ENCODE peak calls at places on chromosomes 6 and 20, in nine cellular contexts. Q is Calu3, I is IMR-90, A is AG10803, Y is cardiac muscle cell, K is endodermal cell, X is MCF 10A, S is cardiac fibroblast, J is heart right ventricle. F is an unnamed sample.

GRCh38 chr6:15888798-15889772 is 226.3 kb upstream of the DTNBP1 start:
- DNase-seq in Q (no peak), I (no peak), A (peak), Y (peak), K (no peak), X (no peak), S (peak), J (no peak), F (peak)

GRCh38 chr6:111938710-111939109 is 65.5 kb upstream of the FYN start:
- DNase-seq in Q (no peak), I (peak), A (peak), Y (peak), K (no peak), X (peak), S (peak), J (no peak), F (peak)

GRCh38 chr6:45450132-45450531 is 72.4 kb upstream of the SUPT3H start:
- DNase-seq in Q (no peak), I (no peak), A (no peak), Y (no peak), K (no peak), X (no peak), S (no peak), J (no peak), F (no peak)

GRCh38 chr6:69421270-69421669 is 375.5 kb downstream of the LMBRD1 start:
- DNase-seq in Q (no peak), I (no peak), A (no peak), Y (no peak), K (no peak), X (no peak), S (no peak), J (no peak), F (no peak)

GRCh38 chr6:33177552-33178446 is 14.5 kb downstream of the COL11A2 start:
- DNase-seq in Q (no peak), I (no peak), A (no peak), Y (no peak), K (no peak), X (no peak), S (no peak), J (no peak), F (no peak)

GRCh38 chr6:12017263-12017662 is 5.2 kb downstream of the HIVEP1 start:
- DNase-seq in Q (no peak), I (no peak), A (no peak), Y (no peak), K (no peak), X (no peak), S (no peak), J (no peak), F (no peak)

GRCh38 chr6:82331031-82331773 is 32.4 kb upstream of the TPBG start:
- DNase-seq in Q (no peak), I (peak), A (peak), Y (peak), K (peak), X (peak), S (peak), J (no peak), F (peak)

GRCh38 chr6:144216668-144217218 is 66.4 kb downstream of the STX11 start:
- DNase-seq in Q (no peak), I (no peak), A (no peak), Y (no peak), K (no peak), X (no peak), S (no peak), J (peak), F (no peak)

GRCh38 chr20:25008388-25009217 is 16.1 kb upstream of the APMAP start:
- DNase-seq in Q (no peak), I (no peak), A (no peak), Y (no peak), K (no peak), X (no peak), S (no peak), J (no peak), F (no peak)

GRCh38 chr20:47665221-47665991 is 119.9 kb downstream of the SULF2 start:
- DNase-seq in Q (no peak), I (no peak), A (no peak), Y (no peak), K (no peak), X (peak), S (no peak), J (no peak), F (no peak)

GRCh38 chr6:167507376-167507961 is 182.6 kb downstream of the TTLL2 start:
- DNase-seq in Q (no peak), I (no peak), A (no peak), Y (no peak), K (no peak), X (no peak), S (no peak), J (no peak), F (no peak)

GRCh38 chr6:122755901-122756300 is 23.6 kb upstream of the FABP7 start:
- DNase-seq in Q (no peak), I (no peak), A (no peak), Y (no peak), K (peak), X (no peak), S (no peak), J (no peak), F (no peak)

GRCh38 chr6:118892248-118893094 is 1.5 kb upstream of the ASF1A start:
- DNase-seq in Q (no peak), I (no peak), A (peak), Y (no peak), K (no peak), X (no peak), S (peak), J (no peak), F (no peak)

GRCh38 chr6:558959-559358 is 97.9 kb downstream of the HUS1B start:
- DNase-seq in Q (no peak), I (no peak), A (no peak), Y (no peak), K (no peak), X (no peak), S (no peak), J (no peak), F (no peak)

GRCh38 chr6:40359808-40360207 is 227.4 kb downstream of the LRFN2 start:
- DNase-seq in Q (no peak), I (no peak), A (no peak), Y (no peak), K (peak), X (no peak), S (no peak), J (no peak), F (no peak)

GRCh38 chr6:159461266-159461665 is 231.8 kb downstream of the SOD2 start:
- DNase-seq in Q (no peak), I (no peak), A (peak), Y (no peak), K (no peak), X (peak), S (no peak), J (no peak), F (no peak)

GRCh38 chr6:48755315-48755714 is 644.3 kb upstream of the PTCHD4 start:
- DNase-seq in Q (no peak), I (no peak), A (no peak), Y (no peak), K (no peak), X (no peak), S (no peak), J (no peak), F (no peak)

GRCh38 chr6:140178550-140179334 is 804.3 kb upstream of the CITED2 start:
- DNase-seq in Q (no peak), I (peak), A (peak), Y (peak), K (no peak), X (peak), S (peak), J (no peak), F (peak)

GRCh38 chr6:161630674-161631073 is 356.8 kb upstream of the AGPAT4 start:
- DNase-seq in Q (no peak), I (no peak), A (peak), Y (no peak), K (no peak), X (no peak), S (no peak), J (no peak), F (peak)

GRCh38 chr6:81720427-81720826 is 32.1 kb downstream of the TENT5A start:
- DNase-seq in Q (no peak), I (no peak), A (no peak), Y (no peak), K (no peak), X (no peak), S (no peak), J (no peak), F (no peak)

GRCh38 chr20:38302721-38303120 is 1.2 kb upstream of the BPI start:
- DNase-seq in Q (no peak), I (no peak), A (no peak), Y (no peak), K (no peak), X (no peak), S (no peak), J (no peak), F (no peak)

GRCh38 chr20:54219751-54220426 is 12.0 kb downstream of the PFDN4 start:
- DNase-seq in Q (peak), I (peak), A (peak), Y (peak), K (no peak), X (peak), S (peak), J (no peak), F (peak)

GRCh38 chr20:50368813-50369224 is 141.4 kb upstream of the PTPN1 start:
- DNase-seq in Q (no peak), I (peak), A (no peak), Y (peak), K (no peak), X (no peak), S (peak), J (no peak), F (peak)

GRCh38 chr6:35698858-35699257 is 10.1 kb upstream of the FKBP5 start:
- DNase-seq in Q (no peak), I (no peak), A (no peak), Y (no peak), K (no peak), X (no peak), S (no peak), J (no peak), F (no peak)

GRCh38 chr20:46767127-46767761 is 57.8 kb downstream of the SLC2A10 start:
- DNase-seq in Q (peak), I (peak), A (peak), Y (peak), K (peak), X (peak), S (peak), J (no peak), F (peak)

GRCh38 chr6:28496099-28496779 is 19.4 kb downstream of the GPX6 start:
- DNase-seq in Q (no peak), I (no peak), A (no peak), Y (peak), K (peak), X (peak), S (peak), J (no peak), F (peak)

GRCh38 chr6:16420715-16421461 is 182.5 kb downstream of the GMPR start:
- DNase-seq in Q (no peak), I (peak), A (peak), Y (peak), K (no peak), X (no peak), S (peak), J (no peak), F (peak)

GRCh38 chr6:56021943-56022342 is 146.6 kb upstream of the BMP5 start:
- DNase-seq in Q (no peak), I (no peak), A (no peak), Y (peak), K (peak), X (no peak), S (no peak), J (no peak), F (no peak)

GRCh38 chr20:36644032-36644712 is 1.8 kb downstream of the SLA2 start:
- DNase-seq in Q (no peak), I (no peak), A (no peak), Y (no peak), K (no peak), X (no peak), S (no peak), J (no peak), F (no peak)

GRCh38 chr6:135354407-135354806 is 143.1 kb downstream of the AHI1 start:
- DNase-seq in Q (no peak), I (no peak), A (no peak), Y (no peak), K (no peak), X (no peak), S (no peak), J (no peak), F (no peak)

GRCh38 chr20:10550204-10551118 is 115.4 kb downstream of the SLX4IP start:
- DNase-seq in Q (no peak), I (no peak), A (no peak), Y (no peak), K (peak), X (no peak), S (no peak), J (no peak), F (no peak)

GRCh38 chr6:25302677-25303128 is 23.5 kb downstream of the CARMIL1 start:
- DNase-seq in Q (peak), I (peak), A (peak), Y (peak), K (no peak), X (no peak), S (peak), J (no peak), F (peak)

GRCh38 chr6:153108320-153108719 is 22.8 kb downstream of the RGS17 start:
- DNase-seq in Q (no peak), I (no peak), A (peak), Y (peak), K (no peak), X (peak), S (peak), J (no peak), F (peak)

GRCh38 chr6:63352587-63353281 is 33.0 kb upstream of the LGSN start:
- DNase-seq in Q (peak), I (peak), A (peak), Y (peak), K (peak), X (peak), S (peak), J (no peak), F (peak)

GRCh38 chr6:37690964-37691735 is 6.5 kb downstream of the MDGA1 start:
- DNase-seq in Q (no peak), I (peak), A (no peak), Y (no peak), K (no peak), X (no peak), S (no peak), J (no peak), F (peak)

GRCh38 chr20:17715075-17715474 is 15.3 kb downstream of the BANF2 start:
- DNase-seq in Q (no peak), I (no peak), A (no peak), Y (no peak), K (no peak), X (no peak), S (no peak), J (no peak), F (no peak)

GRCh38 chr6:123085403-123085802 is 89.4 kb downstream of the CLVS2 start:
- DNase-seq in Q (no peak), I (no peak), A (no peak), Y (no peak), K (no peak), X (no peak), S (no peak), J (no peak), F (no peak)

DNA sequence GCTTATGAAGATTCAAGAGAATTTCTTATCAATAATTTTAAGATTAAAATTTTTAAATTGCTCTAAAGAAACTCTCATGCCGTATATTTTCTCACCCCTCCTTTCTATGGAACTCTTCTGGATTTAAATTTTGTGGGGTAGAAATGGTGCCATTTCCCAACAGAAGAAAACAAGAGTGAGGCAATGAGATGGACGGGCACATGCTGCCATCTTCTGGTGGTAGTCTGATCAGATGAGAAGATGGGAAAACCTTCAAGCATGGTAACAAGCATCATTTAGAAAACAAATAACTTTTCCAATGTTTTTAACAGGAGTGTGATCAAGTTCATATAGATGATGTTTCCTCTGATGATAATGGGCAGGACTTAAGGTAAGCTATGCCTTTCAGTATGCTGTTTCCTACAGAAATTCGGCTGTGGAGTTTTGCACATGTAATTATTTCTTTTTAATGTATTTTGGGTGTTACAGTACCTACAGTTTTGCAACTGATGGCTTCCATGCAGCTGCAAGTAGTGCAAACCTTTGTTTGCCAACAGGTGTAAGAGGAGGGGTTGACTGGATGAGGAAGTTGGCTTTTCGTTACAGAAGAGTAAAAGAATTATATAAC is 271.4 kb downstream of the EYA4 start:
- DNase-seq in Q (peak), I (peak), A (peak), Y (peak), K (peak), X (peak), S (peak), J (peak), F (peak)
- TF ChIP-seq CTCF in Q (peak), I (peak), A (peak), Y (peak), K (peak), X (peak), S (peak), J (peak), F (peak)

GRCh38 chr20:3248993-3249347 is 10.0 kb upstream of the SLC4A11 start:
- DNase-seq in Q (no peak), I (no peak), A (no peak), Y (no peak), K (no peak), X (no peak), S (no peak), J (no peak), F (no peak)

GRCh38 chr20:3251806-3252205 is 12.8 kb upstream of the SLC4A11 start:
- DNase-seq in Q (no peak), I (peak), A (peak), Y (peak), K (no peak), X (no peak), S (peak), J (no peak), F (peak)

GRCh38 chr20:3248167-3248992 is 9.4 kb upstream of the SLC4A11 start:
- DNase-seq in Q (no peak), I (no peak), A (peak), Y (peak), K (peak), X (no peak), S (peak), J (peak), F (peak)

GRCh38 chr20:3247638-3248037 is 8.6 kb upstream of the SLC4A11 start:
- DNase-seq in Q (no peak), I (no peak), A (no peak), Y (peak), K (no peak), X (no peak), S (no peak), J (no peak), F (no peak)

DNA sequence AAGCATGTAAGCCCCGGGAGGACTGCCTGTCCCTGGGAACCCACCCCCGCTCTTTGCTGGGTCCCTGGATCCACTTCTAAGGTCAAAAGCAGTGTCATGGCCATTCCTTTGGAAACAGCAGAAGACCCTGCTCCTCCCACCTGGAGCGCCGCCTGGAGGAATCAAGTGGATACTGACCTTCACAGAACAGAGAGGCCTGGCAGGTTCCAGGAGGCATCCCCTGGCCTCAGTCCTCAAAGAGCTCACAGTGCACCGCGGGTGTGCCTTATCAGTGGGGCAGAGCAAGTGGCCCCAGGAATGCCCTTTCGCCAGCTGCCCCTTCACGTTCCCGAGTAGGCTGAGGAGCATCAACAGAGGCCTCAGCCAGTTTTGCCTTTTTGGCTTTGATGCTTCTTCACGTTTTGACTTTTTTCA is 11.1 kb upstream of the SLC4A11 start:
- DNase-seq in Q (peak), I (no peak), A (no peak), Y (no peak), K (peak), X (peak), S (no peak), J (no peak), F (no peak)
- TF ChIP-seq CTCF in Q (no peak), I (peak), A (peak), Y (peak), K (peak), X (no peak), S (peak), J (no peak), F (peak)

DNA sequence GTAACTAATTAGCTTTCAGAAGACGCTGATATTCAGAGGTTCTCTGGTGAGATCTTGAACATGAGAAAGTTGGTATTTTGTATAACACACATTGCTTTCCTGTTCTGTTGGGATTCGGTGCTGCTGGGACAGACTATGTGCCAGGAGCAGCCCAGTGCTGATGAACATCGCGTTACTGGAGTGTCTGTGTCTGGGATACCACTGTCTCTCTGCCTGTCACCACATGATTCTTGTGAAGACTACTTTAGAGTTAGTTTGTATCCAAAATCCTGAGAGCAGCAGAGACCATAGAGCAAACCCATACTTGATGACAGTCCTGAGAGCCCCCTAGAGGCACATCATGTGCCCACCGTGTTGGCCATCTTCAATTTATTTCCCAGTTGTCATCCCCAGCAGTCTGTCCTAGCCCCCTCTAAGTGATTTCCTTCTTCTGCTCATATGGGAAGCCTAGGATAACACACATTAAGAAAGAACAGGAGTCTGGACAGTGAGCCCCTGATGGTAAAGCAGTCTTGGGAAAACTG is 41.8 kb upstream of the TINAG start:
- DNase-seq in Q (no peak), I (no peak), A (no peak), Y (no peak), K (peak), X (no peak), S (no peak), J (no peak), F (no peak)
- TF ChIP-seq CTCF in Q (no peak), I (no peak), A (no peak), Y (no peak), K (peak), X (no peak), S (no peak), J (no peak), F (no peak)

DNA sequence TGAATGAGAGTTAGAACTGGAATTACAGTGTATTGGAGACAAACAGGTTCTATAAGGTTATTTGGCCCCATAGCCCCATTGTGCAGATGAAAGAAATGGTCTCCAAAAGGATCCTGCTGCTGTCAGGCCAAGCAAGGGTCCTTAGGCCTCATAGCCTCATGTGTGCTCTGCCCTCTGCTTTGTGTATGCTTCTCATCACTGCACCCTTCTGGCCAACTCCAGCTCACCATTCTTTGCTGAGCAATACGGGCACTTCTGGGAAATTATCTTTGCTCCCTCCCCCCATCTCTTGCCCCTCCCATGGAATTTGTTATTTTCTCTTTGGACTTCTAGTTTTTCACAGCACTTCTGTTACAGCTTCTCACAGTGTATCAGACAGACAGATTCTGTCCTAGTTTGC is 298.8 kb downstream of the FOXA2 start:
- DNase-seq in Q (no peak), I (no peak), A (no peak), Y (no peak), K (no peak), X (no peak), S (no peak), J (no peak), F (no peak)
- TF ChIP-seq CTCF in Q (no peak), I (no peak), A (no peak), Y (no peak), K (peak), X (no peak), S (no peak), J (no peak), F (no peak)

GRCh38 chr6:1634081-1634480 is 24.4 kb downstream of the FOXC1 start:
- DNase-seq in Q (no peak), I (no peak), A (no peak), Y (no peak), K (no peak), X (no peak), S (no peak), J (no peak), F (no peak)
- TF ChIP-seq CTCF in Q (no peak), I (no peak), A (no peak), Y (no peak), K (peak), X (no peak), S (no peak), J (no peak), F (no peak)

F was measured in fibroblast of mammary gland.